ENCODE peak calls at places on chromosome 11, in seven cellular contexts. S is psoas muscle, F is DND-41, J is heart left ventricle, W is body of pancreas, D is stomach, N is left lung. E is an unnamed sample. For H3K36me3, the result is how much of the 10 kb centered on the place peaks cover.

GRCh38 chr11:13287026-13287425 is 9.4 kb downstream of the BMAL1 start:
- DNase-seq in S (no peak), F (no peak), J (no peak), W (no peak), D (no peak), N (no peak), E (no peak)

GRCh38 chr11:36243641-36244040 is 45.6 kb downstream of the COMMD9 start:
- DNase-seq in S (no peak), F (no peak), J (no peak), W (no peak), D (no peak), N (no peak), E (no peak)

GRCh38 chr11:5600374-5600851 is 4.0 kb downstream of the TRIM6 start:
- DNase-seq in S (peak), F (peak), J (peak), W (peak), D (peak), N (peak), E (peak)

GRCh38 chr11:64223001-64223651 is 2.9 kb downstream of the TRPT1 start:
- DNase-seq in S (peak), F (no peak), J (no peak), W (no peak), D (no peak), N (no peak), E (no peak)

GRCh38 chr11:6693342-6694228 is 10.4 kb upstream of the MRPL17 start:
- DNase-seq in S (no peak), F (no peak), J (peak), W (no peak), D (no peak), N (no peak), E (no peak)

GRCh38 chr11:19868871-19869270 is 156.2 kb downstream of the NAV2 start:
- DNase-seq in S (no peak), F (no peak), J (no peak), W (no peak), D (no peak), N (no peak), E (no peak)

GRCh38 chr11:65545853-65546216 is 12.3 kb downstream of the LTBP3 start:
- DNase-seq in S (no peak), F (no peak), J (no peak), W (no peak), D (no peak), N (no peak), E (no peak)

GRCh38 chr11:74646964-74647363 is 54.6 kb downstream of the POLD3 start:
- DNase-seq in S (no peak), F (no peak), J (no peak), W (no peak), D (no peak), N (no peak), E (no peak)

GRCh38 chr11:129613076-129613475 is 202.6 kb upstream of the TMEM45B start:
- DNase-seq in S (no peak), F (no peak), J (no peak), W (no peak), D (no peak), N (no peak), E (no peak)

GRCh38 chr11:19727246-19727645 is 14.6 kb downstream of the NAV2 start:
- DNase-seq in S (peak), F (no peak), J (no peak), W (no peak), D (no peak), N (no peak), E (no peak)

GRCh38 chr11:3221408-3222002 is 2.9 kb upstream of the MRGPRG start:
- DNase-seq in S (no peak), F (no peak), J (no peak), W (no peak), D (peak), N (no peak), E (no peak)

GRCh38 chr11:68430384-68430783 is 30.2 kb upstream of the PPP6R3 start:
- DNase-seq in S (no peak), F (no peak), J (no peak), W (no peak), D (no peak), N (no peak), E (no peak)

GRCh38 chr11:121866822-121867221 is 249.2 kb downstream of the BLID start:
- DNase-seq in S (no peak), F (no peak), J (no peak), W (no peak), D (no peak), N (no peak), E (no peak)

GRCh38 chr11:8218409-8218808 is 45.3 kb downstream of the LMO1 start:
- DNase-seq in S (no peak), F (no peak), J (no peak), W (no peak), D (no peak), N (no peak), E (no peak)

GRCh38 chr11:132423266-132423665 is 1052.9 kb downstream of the NTM start:
- DNase-seq in S (no peak), F (no peak), J (no peak), W (no peak), D (no peak), N (no peak), E (no peak)

GRCh38 chr11:128714881-128715280 is 21.0 kb downstream of the FLI1 start:
- DNase-seq in S (no peak), F (no peak), J (no peak), W (no peak), D (no peak), N (no peak), E (no peak)

GRCh38 chr11:127451852-127452251 is 451.3 kb upstream of the KIRREL3 start:
- DNase-seq in S (peak), F (no peak), J (peak), W (no peak), D (no peak), N (no peak), E (no peak)

GRCh38 chr11:12008790-12009616 is 577 bp upstream of the DKK3 start:
- DNase-seq in S (no peak), F (no peak), J (peak), W (peak), D (peak), N (no peak), E (no peak)

GRCh38 chr11:47247502-47247901 is 1.1 kb downstream of the ACP2 start:
- DNase-seq in S (no peak), F (no peak), J (no peak), W (no peak), D (no peak), N (no peak), E (no peak)

GRCh38 chr11:106369224-106369623 is 291.8 kb downstream of the AASDHPPT start:
- DNase-seq in S (no peak), F (no peak), J (no peak), W (no peak), D (no peak), N (no peak), E (no peak)

GRCh38 chr11:66510990-66511339 is 530 bp downstream of the BBS1 start:
- DNase-seq in S (no peak), F (no peak), J (no peak), W (no peak), D (no peak), N (no peak), E (no peak)

GRCh38 chr11:113729456-113729855 is 23.3 kb upstream of the TMPRSS5 start:
- DNase-seq in S (no peak), F (no peak), J (no peak), W (no peak), D (no peak), N (no peak), E (no peak)

GRCh38 chr11:64263021-64263946 is 12.0 kb downstream of the PLCB3 start:
- DNase-seq in S (peak), F (no peak), J (no peak), W (no peak), D (no peak), N (no peak), E (no peak)

GRCh38 chr11:82606738-82607137 is 126.9 kb downstream of the FAM181B start:
- DNase-seq in S (no peak), F (no peak), J (no peak), W (no peak), D (no peak), N (no peak), E (no peak)

GRCh38 chr11:72066855-72067254 is 13.5 kb downstream of the NUMA1 start:
- DNase-seq in S (no peak), F (no peak), J (no peak), W (no peak), D (no peak), N (no peak), E (no peak)

GRCh38 chr11:69558519-69558941 is 77.1 kb downstream of the LINC01488 start:
- DNase-seq in S (no peak), F (peak), J (no peak), W (no peak), D (no peak), N (no peak), E (no peak)

GRCh38 chr11:75792997-75793800 is 21.8 kb upstream of the UVRAG start:
- DNase-seq in S (no peak), F (no peak), J (peak), W (no peak), D (no peak), N (no peak), E (no peak)

GRCh38 chr11:37699644-37700043 is 1101.6 kb upstream of the RAG2 start:
- DNase-seq in S (no peak), F (no peak), J (no peak), W (no peak), D (no peak), N (no peak), E (no peak)

GRCh38 chr11:94519478-94520084 is 7.3 kb downstream of the C11orf97 start:
- DNase-seq in S (no peak), F (no peak), J (no peak), W (peak), D (no peak), N (no peak), E (no peak)

GRCh38 chr11:69644962-69645675 is 4.2 kb downstream of the CCND1 start:
- DNase-seq in S (no peak), F (no peak), J (no peak), W (no peak), D (no peak), N (no peak), E (no peak)

GRCh38 chr11:121055076-121055475 is 31.2 kb downstream of the TBCEL start:
- DNase-seq in S (no peak), F (no peak), J (no peak), W (no peak), D (no peak), N (no peak), E (no peak)

GRCh38 chr11:119154178-119154577 is 5.3 kb downstream of the ABCG4 start:
- DNase-seq in S (no peak), F (no peak), J (no peak), W (no peak), D (no peak), N (no peak), E (no peak)

GRCh38 chr11:119153049-119153818 is 4.4 kb downstream of the ABCG4 start:
- DNase-seq in S (no peak), F (no peak), J (no peak), W (no peak), D (no peak), N (no peak), E (no peak)

GRCh38 chr11:119149371-119150275 is 771 bp downstream of the ABCG4 start:
- DNase-seq in S (no peak), F (peak), J (no peak), W (no peak), D (no peak), N (no peak), E (no peak)

GRCh38 chr11:119152604-119153003 is 3.8 kb downstream of the ABCG4 start:
- DNase-seq in S (no peak), F (no peak), J (no peak), W (no peak), D (no peak), N (no peak), E (no peak)

GRCh38 chr11:119152043-119152442 is 3.2 kb downstream of the ABCG4 start:
- DNase-seq in S (no peak), F (no peak), J (no peak), W (no peak), D (no peak), N (no peak), E (no peak)
- TF ChIP-seq CTCF in S (no peak), F (no peak), J (no peak), W (no peak), D (no peak), N (no peak), E (no peak)

GRCh38 chr11:1929621-1930447 is 10.3 kb downstream of the TNNT3 start:
- DNase-seq in S (peak), F (no peak), J (peak), W (no peak), D (no peak), N (peak), E (no peak)
- H3K4me3 ChIP-seq in S (no peak), F (no peak), J (no peak), W (no peak), D (no peak), N (no peak), E (no peak)

GRCh38 chr11:18019650-18020049 is 6.8 kb upstream of the SERGEF start:
- DNase-seq in S (no peak), F (no peak), J (no peak), W (no peak), D (no peak), N (no peak), E (no peak)
- H3K36me3 ChIP-seq in S (under half), F (under half), J (under half), W (under half), D (under half), N (under half), E (under half)

GRCh38 chr11:25970726-25971508 is 361.0 kb upstream of the ANO3 start:
- DNase-seq in S (no peak), F (no peak), J (no peak), W (no peak), D (no peak), N (no peak), E (no peak)
- TF ChIP-seq CTCF in S (no peak), F (peak), J (no peak), W (no peak), D (no peak), N (no peak), E (peak)

GRCh38 chr11:104625246-104625645 is 273.0 kb downstream of the CASP12 start:
- DNase-seq in S (no peak), F (no peak), J (no peak), W (no peak), D (no peak), N (no peak), E (no peak)

GRCh38 chr11:104620991-104621390 is 277.3 kb downstream of the CASP12 start:
- DNase-seq in S (no peak), F (no peak), J (no peak), W (no peak), D (no peak), N (no peak), E (no peak)

GRCh38 chr11:104624021-104624420 is 274.2 kb downstream of the CASP12 start:
- DNase-seq in S (no peak), F (no peak), J (no peak), W (no peak), D (no peak), N (no peak), E (no peak)

GRCh38 chr11:104619751-104620150 is 278.5 kb downstream of the CASP12 start:
- DNase-seq in S (no peak), F (no peak), J (no peak), W (no peak), D (no peak), N (no peak), E (no peak)

DNA sequence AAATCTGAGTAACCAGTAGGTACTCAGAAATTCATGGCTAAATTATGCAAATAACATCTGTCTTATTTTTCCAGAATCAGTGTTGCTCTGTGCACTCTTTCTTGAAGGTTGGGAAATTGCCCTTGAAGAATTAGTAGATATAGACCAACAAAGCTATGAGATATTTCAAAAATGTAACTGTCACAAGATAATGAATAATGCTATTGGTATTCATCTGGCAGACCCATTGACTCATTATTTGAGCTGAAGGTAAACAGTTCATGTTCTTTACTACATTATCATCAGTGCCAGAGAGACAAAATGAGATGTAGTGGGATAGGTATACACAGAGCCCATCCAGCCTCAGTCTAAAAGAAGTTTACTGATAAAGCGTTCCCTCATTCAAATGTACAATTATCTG is 274.7 kb downstream of the CASP12 start:
- DNase-seq in S (no peak), F (no peak), J (no peak), W (no peak), D (no peak), N (no peak), E (no peak)
- H3K4me3 ChIP-seq in S (no peak), F (no peak), J (no peak), W (no peak), D (no peak), N (no peak), E (no peak)

DNA sequence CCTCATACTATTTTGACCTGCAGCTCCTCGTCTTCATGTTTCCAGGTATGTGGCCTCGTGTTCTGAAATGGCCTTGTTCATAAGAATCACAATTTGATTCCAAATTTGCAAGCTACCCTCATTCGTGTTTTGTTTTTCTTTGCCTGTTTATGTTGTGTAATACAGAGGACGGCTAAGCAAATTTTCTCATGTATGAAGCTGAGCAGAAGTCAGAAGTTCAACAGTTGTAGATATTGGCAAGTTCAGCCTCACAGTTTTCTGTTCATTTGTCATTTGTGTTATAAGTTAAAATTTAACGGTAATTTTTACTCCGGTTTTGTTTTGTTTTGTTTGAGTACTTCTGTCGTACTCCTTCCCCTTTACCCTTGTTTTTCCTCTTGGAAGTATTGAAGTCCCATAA is 15.4 kb upstream of the CHEK1 start:
- DNase-seq in S (no peak), F (no peak), J (no peak), W (no peak), D (no peak), N (no peak), E (no peak)
- H3K36me3 ChIP-seq in S (under half), F (half or more), J (half or more), W (under half), D (half or more), N (half or more), E (under half)

E was measured in GM06990.